ENCODE peak calls at places on chromosomes 7 and 10, in nine cellular contexts. One of them, this sample, is unnamed. For H3K27me3, the result is how much of the 10 kb centered on the place peaks cover.

GRCh38 chr7:36280840-36281812 is 108.5 kb upstream of the ANLN start:
- DNase-seq in H7: peak
- DNase-seq in lower lobe of right lung: peak
- DNase-seq in GM12878: no peak
- DNase-seq in body of pancreas: no peak
- DNase-seq in small intestine: peak
- DNase-seq in upper lobe of right lung: peak
- DNase-seq in brain microvascular endothelial cell: peak
- DNase-seq in SJSA1: peak
- DNase-seq in this sample: no peak

GRCh38 chr10:24223341-24223740 is 14.4 kb downstream of the KIAA1217 start:
- DNase-seq in upper lobe of right lung: no peak
- DNase-seq in brain microvascular endothelial cell: no peak
- DNase-seq in body of pancreas: no peak
- DNase-seq in small intestine: no peak
- DNase-seq in GM12878: no peak
- DNase-seq in H7: no peak
- DNase-seq in SJSA1: no peak
- DNase-seq in lower lobe of right lung: no peak
- DNase-seq in this sample: no peak

GRCh38 chr10:113000876-113001598 is 51.0 kb downstream of the TCF7L2 start:
- DNase-seq in body of pancreas: peak
- DNase-seq in GM12878: no peak
- DNase-seq in small intestine: peak
- DNase-seq in brain microvascular endothelial cell: no peak
- DNase-seq in upper lobe of right lung: no peak
- DNase-seq in lower lobe of right lung: peak
- DNase-seq in SJSA1: no peak
- DNase-seq in H7: no peak
- DNase-seq in this sample: no peak

GRCh38 chr7:153835104-153835503 is 217.1 kb upstream of the DPP6 start:
- DNase-seq in lower lobe of right lung: no peak
- DNase-seq in SJSA1: no peak
- DNase-seq in brain microvascular endothelial cell: no peak
- DNase-seq in H7: no peak
- DNase-seq in upper lobe of right lung: no peak
- DNase-seq in small intestine: no peak
- DNase-seq in GM12878: no peak
- DNase-seq in body of pancreas: no peak
- DNase-seq in this sample: no peak

GRCh38 chr7:158266426-158266816 is 321.2 kb downstream of the PTPRN2 start:
- DNase-seq in H7: no peak
- DNase-seq in brain microvascular endothelial cell: no peak
- DNase-seq in lower lobe of right lung: no peak
- DNase-seq in SJSA1: no peak
- DNase-seq in upper lobe of right lung: peak
- DNase-seq in small intestine: no peak
- DNase-seq in GM12878: no peak
- DNase-seq in body of pancreas: no peak
- DNase-seq in this sample: no peak

GRCh38 chr10:75000748-75001321 is 110.6 kb upstream of the SAMD8 start:
- DNase-seq in brain microvascular endothelial cell: no peak
- DNase-seq in upper lobe of right lung: no peak
- DNase-seq in lower lobe of right lung: no peak
- DNase-seq in SJSA1: no peak
- DNase-seq in GM12878: no peak
- DNase-seq in H7: no peak
- DNase-seq in body of pancreas: no peak
- DNase-seq in small intestine: no peak
- DNase-seq in this sample: no peak

GRCh38 chr10:102795453-102796406 is 41.5 kb downstream of the CYP17A1 start:
- DNase-seq in brain microvascular endothelial cell: no peak
- DNase-seq in SJSA1: no peak
- DNase-seq in body of pancreas: no peak
- DNase-seq in GM12878: no peak
- DNase-seq in H7: no peak
- DNase-seq in lower lobe of right lung: no peak
- DNase-seq in small intestine: no peak
- DNase-seq in upper lobe of right lung: no peak
- DNase-seq in this sample: no peak

GRCh38 chr7:51680594-51681409 is 364.2 kb upstream of the COBL start:
- DNase-seq in SJSA1: no peak
- DNase-seq in brain microvascular endothelial cell: no peak
- DNase-seq in GM12878: no peak
- DNase-seq in small intestine: no peak
- DNase-seq in upper lobe of right lung: no peak
- DNase-seq in H7: no peak
- DNase-seq in lower lobe of right lung: no peak
- DNase-seq in body of pancreas: no peak
- DNase-seq in this sample: no peak

GRCh38 chr10:5478694-5479305 is 20.6 kb downstream of the CALML5 start:
- DNase-seq in body of pancreas: no peak
- DNase-seq in lower lobe of right lung: no peak
- DNase-seq in GM12878: no peak
- DNase-seq in SJSA1: no peak
- DNase-seq in brain microvascular endothelial cell: no peak
- DNase-seq in H7: peak
- DNase-seq in upper lobe of right lung: no peak
- DNase-seq in small intestine: no peak
- DNase-seq in this sample: no peak

GRCh38 chr10:75976681-75977080 is 545.3 kb downstream of the LRMDA start:
- DNase-seq in small intestine: no peak
- DNase-seq in body of pancreas: no peak
- DNase-seq in SJSA1: no peak
- DNase-seq in GM12878: no peak
- DNase-seq in brain microvascular endothelial cell: no peak
- DNase-seq in H7: no peak
- DNase-seq in lower lobe of right lung: no peak
- DNase-seq in upper lobe of right lung: no peak
- DNase-seq in this sample: no peak

GRCh38 chr10:20004087-20004523 is 187.9 kb downstream of the PLXDC2 start:
- DNase-seq in brain microvascular endothelial cell: peak
- DNase-seq in body of pancreas: no peak
- DNase-seq in upper lobe of right lung: peak
- DNase-seq in H7: no peak
- DNase-seq in SJSA1: no peak
- DNase-seq in GM12878: peak
- DNase-seq in lower lobe of right lung: peak
- DNase-seq in small intestine: no peak
- DNase-seq in this sample: no peak

GRCh38 chr10:60312818-60313588 is 76.7 kb downstream of the ANK3 start:
- DNase-seq in lower lobe of right lung: no peak
- DNase-seq in small intestine: no peak
- DNase-seq in upper lobe of right lung: no peak
- DNase-seq in SJSA1: peak
- DNase-seq in H7: no peak
- DNase-seq in body of pancreas: no peak
- DNase-seq in brain microvascular endothelial cell: peak
- DNase-seq in GM12878: no peak
- DNase-seq in this sample: no peak

GRCh38 chr7:47227762-47228177 is 354.1 kb downstream of the TNS3 start:
- DNase-seq in brain microvascular endothelial cell: peak
- DNase-seq in lower lobe of right lung: no peak
- DNase-seq in SJSA1: peak
- DNase-seq in GM12878: peak
- DNase-seq in upper lobe of right lung: no peak
- DNase-seq in H7: no peak
- DNase-seq in small intestine: peak
- DNase-seq in body of pancreas: no peak
- DNase-seq in this sample: no peak

GRCh38 chr10:14244147-14244546 is 86.6 kb downstream of the FRMD4A start:
- DNase-seq in brain microvascular endothelial cell: no peak
- DNase-seq in H7: peak
- DNase-seq in lower lobe of right lung: no peak
- DNase-seq in SJSA1: no peak
- DNase-seq in upper lobe of right lung: no peak
- DNase-seq in small intestine: no peak
- DNase-seq in GM12878: no peak
- DNase-seq in body of pancreas: no peak
- DNase-seq in this sample: no peak
- H3K4me3 ChIP-seq in brain microvascular endothelial cell: no peak
- H3K4me3 ChIP-seq in H7: no peak
- H3K4me3 ChIP-seq in lower lobe of right lung: no peak
- H3K4me3 ChIP-seq in SJSA1: no peak
- H3K4me3 ChIP-seq in upper lobe of right lung: no peak
- H3K4me3 ChIP-seq in small intestine: no peak
- H3K4me3 ChIP-seq in GM12878: no peak
- H3K4me3 ChIP-seq in body of pancreas: no peak
- H3K4me3 ChIP-seq in this sample: no peak

DNA sequence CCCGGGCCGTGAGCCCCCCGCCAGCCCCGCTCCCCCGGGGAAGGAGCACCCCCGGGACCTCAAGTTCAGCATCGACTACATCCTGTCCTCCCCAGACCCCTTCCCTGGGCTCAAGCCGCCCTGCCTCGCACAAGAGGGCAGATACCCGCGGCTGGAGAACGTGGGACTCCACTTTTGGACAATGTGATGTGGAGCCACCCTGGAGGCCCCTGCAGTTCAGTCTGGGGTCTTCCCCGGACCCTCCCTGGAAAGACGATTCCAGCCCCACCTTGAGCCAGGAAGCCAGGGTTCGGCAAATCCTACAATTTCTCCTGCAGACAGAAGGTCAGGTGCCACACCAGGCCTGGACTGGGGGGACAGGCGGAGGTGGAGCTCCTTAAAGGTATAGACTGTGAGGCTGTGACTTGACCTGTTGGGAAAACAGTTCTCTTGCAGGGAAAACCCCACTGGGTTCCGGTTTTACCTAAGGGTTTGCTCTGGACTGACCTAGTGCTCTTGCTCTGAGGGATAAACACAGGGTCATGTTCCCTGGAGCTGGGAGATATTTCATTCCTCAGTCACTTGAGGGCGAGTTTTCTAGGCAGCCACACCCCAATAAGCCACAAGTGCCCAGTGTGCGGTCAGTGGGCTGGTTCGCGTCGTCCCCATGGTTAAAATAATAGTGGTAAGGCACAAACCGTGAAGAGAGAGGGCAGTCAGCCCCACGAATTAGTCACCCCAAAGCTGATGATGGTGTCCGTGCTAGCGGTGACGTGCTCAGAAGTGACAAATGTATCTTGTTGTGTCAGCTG is 1.5 kb downstream of the FOXL3 start:
- DNase-seq in GM12878: no peak
- DNase-seq in H7: peak
- DNase-seq in SJSA1: no peak
- DNase-seq in small intestine: no peak
- DNase-seq in lower lobe of right lung: peak
- DNase-seq in body of pancreas: no peak
- DNase-seq in upper lobe of right lung: peak
- DNase-seq in brain microvascular endothelial cell: no peak
- DNase-seq in this sample: no peak
- H3K27me3 ChIP-seq in GM12878: under half
- H3K27me3 ChIP-seq in H7: under half
- H3K27me3 ChIP-seq in SJSA1: half or more
- H3K27me3 ChIP-seq in small intestine: under half
- H3K27me3 ChIP-seq in lower lobe of right lung: half or more
- H3K27me3 ChIP-seq in body of pancreas: under half
- H3K27me3 ChIP-seq in upper lobe of right lung: half or more
- H3K27me3 ChIP-seq in brain microvascular endothelial cell: half or more
- H3K27me3 ChIP-seq in this sample: under half

DNA sequence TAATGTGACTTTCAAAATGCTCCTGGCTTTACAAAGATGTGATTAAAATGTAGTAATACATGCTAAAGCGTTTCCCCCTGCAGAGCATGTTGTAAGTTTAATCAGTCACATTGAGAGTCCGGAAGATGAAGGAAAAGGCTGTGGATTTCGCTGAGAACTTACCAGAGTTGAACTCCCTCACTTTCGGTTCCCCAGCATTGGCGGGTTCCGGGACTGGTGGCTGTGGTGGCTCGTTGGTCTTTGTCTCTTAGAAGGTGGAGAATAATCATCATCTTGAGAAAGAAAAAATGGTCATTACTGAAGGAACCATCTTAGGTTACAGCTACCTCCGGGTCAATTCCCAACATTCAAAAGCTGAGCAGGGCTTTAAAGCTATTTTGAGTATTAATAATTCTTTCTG is 9.6 kb upstream of the NUPR2 start:
- DNase-seq in SJSA1: no peak
- DNase-seq in upper lobe of right lung: no peak
- DNase-seq in lower lobe of right lung: no peak
- DNase-seq in GM12878: no peak
- DNase-seq in brain microvascular endothelial cell: no peak
- DNase-seq in H7: no peak
- DNase-seq in small intestine: no peak
- DNase-seq in body of pancreas: no peak
- DNase-seq in this sample: no peak
- H3K4me3 ChIP-seq in SJSA1: no peak
- H3K4me3 ChIP-seq in upper lobe of right lung: no peak
- H3K4me3 ChIP-seq in lower lobe of right lung: no peak
- H3K4me3 ChIP-seq in GM12878: no peak
- H3K4me3 ChIP-seq in brain microvascular endothelial cell: no peak
- H3K4me3 ChIP-seq in H7: no peak
- H3K4me3 ChIP-seq in small intestine: no peak
- H3K4me3 ChIP-seq in body of pancreas: no peak
- H3K4me3 ChIP-seq in this sample: no peak

DNA sequence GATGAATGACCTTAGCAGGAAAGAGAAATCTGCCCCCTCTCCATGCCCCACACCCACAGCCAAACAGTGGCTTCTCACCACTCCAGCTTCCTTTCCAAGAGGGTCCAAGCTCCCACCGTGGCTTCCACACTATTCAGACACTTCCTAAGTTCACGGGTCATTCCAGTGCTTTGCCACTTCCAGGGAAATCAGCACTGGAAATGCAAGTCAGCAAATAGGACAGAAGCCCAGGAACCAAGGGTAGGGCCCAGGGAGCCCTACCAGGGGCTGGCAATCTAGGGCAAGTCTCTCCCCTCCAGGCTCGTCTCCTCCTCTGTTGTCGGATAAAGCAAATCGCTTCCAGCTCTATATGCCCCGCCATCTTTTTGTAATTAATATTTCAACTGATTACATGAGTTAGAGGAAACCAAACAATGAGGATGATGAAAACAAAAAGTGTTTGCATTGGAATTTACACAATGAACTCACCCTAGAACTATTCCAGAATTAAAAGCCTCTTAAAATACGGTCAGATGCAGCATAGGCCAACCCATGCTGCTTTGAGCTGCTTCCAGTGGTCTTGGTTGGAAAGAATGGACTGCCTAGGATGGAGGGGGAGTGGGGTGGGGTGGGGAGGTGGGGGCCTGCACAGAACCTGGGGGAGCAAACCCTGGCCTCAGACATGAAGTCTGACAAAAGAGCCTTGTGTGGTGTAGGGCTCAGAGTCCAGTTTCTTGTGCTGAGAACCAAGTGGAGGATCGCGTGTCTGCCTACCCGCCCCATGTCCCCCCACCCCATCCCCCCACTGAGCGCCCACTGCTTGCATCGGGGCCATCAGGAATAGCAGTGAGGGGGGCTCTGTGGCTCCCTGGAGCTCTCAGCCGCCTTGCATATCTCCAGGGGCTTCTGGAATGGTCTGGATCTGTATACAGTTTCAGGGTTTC is 74.6 kb upstream of the CPXM2 start:
- DNase-seq in upper lobe of right lung: no peak
- DNase-seq in brain microvascular endothelial cell: no peak
- DNase-seq in GM12878: no peak
- DNase-seq in SJSA1: no peak
- DNase-seq in small intestine: no peak
- DNase-seq in body of pancreas: no peak
- DNase-seq in lower lobe of right lung: no peak
- DNase-seq in H7: peak
- DNase-seq in this sample: no peak
- H3K27me3 ChIP-seq in upper lobe of right lung: under half
- H3K27me3 ChIP-seq in brain microvascular endothelial cell: under half
- H3K27me3 ChIP-seq in GM12878: under half
- H3K27me3 ChIP-seq in SJSA1: under half
- H3K27me3 ChIP-seq in small intestine: under half
- H3K27me3 ChIP-seq in body of pancreas: under half
- H3K27me3 ChIP-seq in lower lobe of right lung: half or more
- H3K27me3 ChIP-seq in H7: under half
- H3K27me3 ChIP-seq in this sample: under half

GRCh38 chr7:130476287-130477001 is 15.4 kb upstream of the MEST start:
- DNase-seq in brain microvascular endothelial cell: peak
- DNase-seq in GM12878: peak
- DNase-seq in SJSA1: no peak
- DNase-seq in body of pancreas: no peak
- DNase-seq in small intestine: no peak
- DNase-seq in H7: no peak
- DNase-seq in upper lobe of right lung: no peak
- DNase-seq in lower lobe of right lung: no peak
- DNase-seq in this sample: no peak
- H3K4me3 ChIP-seq in brain microvascular endothelial cell: no peak
- H3K4me3 ChIP-seq in GM12878: no peak
- H3K4me3 ChIP-seq in SJSA1: no peak
- H3K4me3 ChIP-seq in body of pancreas: no peak
- H3K4me3 ChIP-seq in small intestine: no peak
- H3K4me3 ChIP-seq in H7: no peak
- H3K4me3 ChIP-seq in upper lobe of right lung: no peak
- H3K4me3 ChIP-seq in lower lobe of right lung: no peak
- H3K4me3 ChIP-seq in this sample: no peak

This sample was measured in CD8-positive, alpha-beta T cell.